ENCODE peak calls at places on chromosomes 7 and 10, in six cellular contexts. One of them, this sample, is unnamed.

GRCh38 chr7:55778631-55779030 is 83.9 kb downstream of the SEPTIN14 start:
- DNase-seq in IMR-90: no peak
- DNase-seq in prostate gland: no peak
- DNase-seq in breast epithelium: no peak
- DNase-seq in Peyer's patch: no peak
- DNase-seq in body of pancreas: no peak
- DNase-seq in this sample: no peak

GRCh38 chr10:43874984-43875383 is 226.3 kb upstream of the ZNF32 start:
- DNase-seq in prostate gland: no peak
- DNase-seq in body of pancreas: no peak
- DNase-seq in breast epithelium: no peak
- DNase-seq in Peyer's patch: no peak
- DNase-seq in IMR-90: no peak
- DNase-seq in this sample: no peak

GRCh38 chr7:25478925-25479324 is 250.6 kb upstream of the NPVF start:
- DNase-seq in IMR-90: no peak
- DNase-seq in Peyer's patch: no peak
- DNase-seq in breast epithelium: no peak
- DNase-seq in prostate gland: no peak
- DNase-seq in body of pancreas: no peak
- DNase-seq in this sample: no peak

GRCh38 chr10:60237977-60238376 is 151.7 kb downstream of the ANK3 start:
- DNase-seq in breast epithelium: no peak
- DNase-seq in prostate gland: no peak
- DNase-seq in IMR-90: peak; percentile 13
- DNase-seq in body of pancreas: no peak
- DNase-seq in Peyer's patch: no peak
- DNase-seq in this sample: no peak

GRCh38 chr7:130490888-130491771 is 755 bp upstream of the MEST start:
- DNase-seq in prostate gland: peak; percentile 36
- DNase-seq in body of pancreas: peak; percentile 40
- DNase-seq in Peyer's patch: peak; percentile 61
- DNase-seq in breast epithelium: no peak
- DNase-seq in IMR-90: peak; percentile 26
- DNase-seq in this sample: no peak

GRCh38 chr7:29281782-29282541 is 87.4 kb downstream of the CHN2 start:
- DNase-seq in body of pancreas: no peak
- DNase-seq in Peyer's patch: no peak
- DNase-seq in breast epithelium: no peak
- DNase-seq in IMR-90: no peak
- DNase-seq in prostate gland: peak; percentile 53
- DNase-seq in this sample: no peak

GRCh38 chr10:51700228-51700835 is 937 bp upstream of the CSTF2T start:
- DNase-seq in IMR-90: no peak
- DNase-seq in breast epithelium: no peak
- DNase-seq in prostate gland: peak; percentile 63
- DNase-seq in body of pancreas: peak; percentile 68
- DNase-seq in Peyer's patch: no peak
- DNase-seq in this sample: no peak

GRCh38 chr10:2914741-2915140 is 152.6 kb upstream of the PFKP start:
- DNase-seq in prostate gland: no peak
- DNase-seq in Peyer's patch: no peak
- DNase-seq in IMR-90: no peak
- DNase-seq in breast epithelium: no peak
- DNase-seq in body of pancreas: no peak
- DNase-seq in this sample: no peak

GRCh38 chr7:907158-907980 is 31.0 kb downstream of the GET4 start:
- DNase-seq in body of pancreas: no peak
- DNase-seq in breast epithelium: no peak
- DNase-seq in Peyer's patch: no peak
- DNase-seq in prostate gland: no peak
- DNase-seq in IMR-90: no peak
- DNase-seq in this sample: no peak

GRCh38 chr10:132469197-132469942 is 68.2 kb upstream of the INPP5A start:
- DNase-seq in IMR-90: no peak
- DNase-seq in breast epithelium: no peak
- DNase-seq in prostate gland: no peak
- DNase-seq in body of pancreas: peak; percentile 52
- DNase-seq in Peyer's patch: peak; percentile 54
- DNase-seq in this sample: no peak

GRCh38 chr10:89846786-89847185 is 145.4 kb downstream of the KIF20B start:
- DNase-seq in IMR-90: no peak
- DNase-seq in breast epithelium: no peak
- DNase-seq in prostate gland: no peak
- DNase-seq in body of pancreas: no peak
- DNase-seq in Peyer's patch: no peak
- DNase-seq in this sample: no peak

GRCh38 chr7:128442346-128442745 is 13.3 kb upstream of the HILPDA start:
- DNase-seq in Peyer's patch: no peak
- DNase-seq in body of pancreas: no peak
- DNase-seq in breast epithelium: no peak
- DNase-seq in IMR-90: no peak
- DNase-seq in prostate gland: no peak
- DNase-seq in this sample: no peak

GRCh38 chr10:76302936-76303656 is 871.7 kb downstream of the LRMDA start:
- DNase-seq in IMR-90: no peak
- DNase-seq in breast epithelium: no peak
- DNase-seq in Peyer's patch: no peak
- DNase-seq in body of pancreas: no peak
- DNase-seq in prostate gland: peak; percentile 53
- DNase-seq in this sample: no peak

GRCh38 chr7:18684899-18685298 is 189.3 kb downstream of the HDAC9 start:
- DNase-seq in body of pancreas: no peak
- DNase-seq in prostate gland: no peak
- DNase-seq in Peyer's patch: no peak
- DNase-seq in breast epithelium: no peak
- DNase-seq in IMR-90: no peak
- DNase-seq in this sample: no peak

GRCh38 chr10:23472181-23472580 is 33.3 kb downstream of the OTUD1 start:
- DNase-seq in body of pancreas: no peak
- DNase-seq in IMR-90: no peak
- DNase-seq in breast epithelium: no peak
- DNase-seq in prostate gland: no peak
- DNase-seq in Peyer's patch: no peak
- DNase-seq in this sample: no peak

GRCh38 chr10:5064656-5065055 is 29.6 kb upstream of the AKR1C3 start:
- DNase-seq in body of pancreas: no peak
- DNase-seq in IMR-90: peak; percentile 2
- DNase-seq in prostate gland: no peak
- DNase-seq in breast epithelium: no peak
- DNase-seq in Peyer's patch: no peak
- DNase-seq in this sample: no peak

GRCh38 chr10:72029414-72029813 is 58.9 kb downstream of the SPOCK2 start:
- DNase-seq in breast epithelium: no peak
- DNase-seq in Peyer's patch: no peak
- DNase-seq in prostate gland: no peak
- DNase-seq in body of pancreas: no peak
- DNase-seq in IMR-90: no peak
- DNase-seq in this sample: no peak

GRCh38 chr10:72026251-72026650 is 62.1 kb downstream of the CHST3 start:
- DNase-seq in prostate gland: no peak
- DNase-seq in breast epithelium: no peak
- DNase-seq in body of pancreas: no peak
- DNase-seq in Peyer's patch: no peak
- DNase-seq in IMR-90: peak; percentile 15
- DNase-seq in this sample: no peak

GRCh38 chr10:72025832-72026231 is 61.6 kb downstream of the CHST3 start:
- DNase-seq in body of pancreas: no peak
- DNase-seq in Peyer's patch: no peak
- DNase-seq in prostate gland: no peak
- DNase-seq in breast epithelium: no peak
- DNase-seq in IMR-90: no peak
- DNase-seq in this sample: no peak

GRCh38 chr10:72025400-72025799 is 61.2 kb downstream of the CHST3 start:
- DNase-seq in breast epithelium: no peak
- DNase-seq in IMR-90: no peak
- DNase-seq in body of pancreas: no peak
- DNase-seq in Peyer's patch: no peak
- DNase-seq in prostate gland: no peak
- DNase-seq in this sample: no peak

GRCh38 chr10:72027498-72027897 is 60.9 kb downstream of the SPOCK2 start:
- DNase-seq in prostate gland: no peak
- DNase-seq in IMR-90: peak; percentile 64
- DNase-seq in breast epithelium: no peak
- DNase-seq in Peyer's patch: no peak
- DNase-seq in body of pancreas: no peak
- DNase-seq in this sample: no peak
- H3K27ac ChIP-seq in prostate gland: no peak overlapping the region
- H3K27ac ChIP-seq in IMR-90: no peak overlapping the region
- H3K27ac ChIP-seq in breast epithelium: no peak overlapping the region
- H3K27ac ChIP-seq in Peyer's patch: no peak overlapping the region
- H3K27ac ChIP-seq in body of pancreas: no peak overlapping the region
- H3K27ac ChIP-seq in this sample: no peak overlapping the region

GRCh38 chr10:21705828-21706176 is 171.8 kb downstream of the MLLT10 start:
- DNase-seq in prostate gland: no peak
- DNase-seq in body of pancreas: no peak
- DNase-seq in breast epithelium: no peak
- DNase-seq in Peyer's patch: no peak
- DNase-seq in IMR-90: no peak
- DNase-seq in this sample: no peak

GRCh38 chr10:21700474-21700873 is 166.4 kb downstream of the MLLT10 start:
- DNase-seq in breast epithelium: no peak
- DNase-seq in IMR-90: no peak
- DNase-seq in Peyer's patch: no peak
- DNase-seq in prostate gland: no peak
- DNase-seq in body of pancreas: no peak
- DNase-seq in this sample: no peak

GRCh38 chr10:21707498-21707897 is 173.5 kb downstream of the MLLT10 start:
- DNase-seq in prostate gland: no peak
- DNase-seq in Peyer's patch: no peak
- DNase-seq in IMR-90: no peak
- DNase-seq in breast epithelium: no peak
- DNase-seq in body of pancreas: no peak
- DNase-seq in this sample: no peak

GRCh38 chr10:21702633-21703111 is 168.6 kb downstream of the MLLT10 start:
- DNase-seq in Peyer's patch: no peak
- DNase-seq in breast epithelium: no peak
- DNase-seq in body of pancreas: no peak
- DNase-seq in prostate gland: no peak
- DNase-seq in IMR-90: no peak
- DNase-seq in this sample: no peak

DNA sequence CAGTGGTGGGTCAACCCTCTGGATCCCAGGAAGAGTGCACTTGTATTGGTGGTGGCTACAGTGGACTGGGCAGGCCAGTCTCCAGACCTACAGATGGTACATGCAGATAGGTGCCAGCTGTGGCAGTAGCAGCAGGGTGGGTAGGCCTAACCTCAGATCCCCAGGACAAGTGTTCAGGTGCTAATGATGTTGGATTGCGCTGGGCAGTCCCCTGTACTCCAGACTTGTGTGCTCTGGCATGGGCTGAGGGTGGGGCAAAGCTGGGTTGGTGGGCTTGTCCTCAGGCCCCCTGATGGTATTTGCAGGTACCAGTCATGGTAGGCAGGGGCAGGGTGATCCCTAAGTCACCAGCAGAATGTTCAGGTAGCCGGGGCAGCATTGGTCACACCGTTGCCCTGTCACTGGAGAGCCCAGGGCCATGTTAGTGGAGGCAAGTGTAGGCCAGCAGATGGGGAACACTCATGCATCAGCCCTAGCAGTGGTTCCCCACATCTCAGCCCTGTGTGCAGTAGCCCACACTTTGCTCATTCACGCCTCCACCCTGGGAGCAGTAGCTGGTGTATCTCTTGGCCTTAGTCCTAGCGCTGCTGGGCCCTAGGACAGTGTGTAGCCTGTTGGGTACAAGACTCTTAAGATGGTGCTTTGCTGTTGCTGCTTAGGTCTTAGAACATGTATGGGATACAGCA is 171.3 kb downstream of the MLLT10 start:
- DNase-seq in Peyer's patch: no peak
- DNase-seq in body of pancreas: no peak
- DNase-seq in prostate gland: no peak
- DNase-seq in IMR-90: no peak
- DNase-seq in breast epithelium: no peak
- DNase-seq in this sample: no peak
- TF ChIP-seq POLR2A in Peyer's patch: no peak
- TF ChIP-seq POLR2A in body of pancreas: no peak
- TF ChIP-seq POLR2A in prostate gland: no peak
- TF ChIP-seq POLR2A in IMR-90: no peak
- TF ChIP-seq POLR2A in breast epithelium: no peak
- TF ChIP-seq POLR2A in this sample: no peak

DNA sequence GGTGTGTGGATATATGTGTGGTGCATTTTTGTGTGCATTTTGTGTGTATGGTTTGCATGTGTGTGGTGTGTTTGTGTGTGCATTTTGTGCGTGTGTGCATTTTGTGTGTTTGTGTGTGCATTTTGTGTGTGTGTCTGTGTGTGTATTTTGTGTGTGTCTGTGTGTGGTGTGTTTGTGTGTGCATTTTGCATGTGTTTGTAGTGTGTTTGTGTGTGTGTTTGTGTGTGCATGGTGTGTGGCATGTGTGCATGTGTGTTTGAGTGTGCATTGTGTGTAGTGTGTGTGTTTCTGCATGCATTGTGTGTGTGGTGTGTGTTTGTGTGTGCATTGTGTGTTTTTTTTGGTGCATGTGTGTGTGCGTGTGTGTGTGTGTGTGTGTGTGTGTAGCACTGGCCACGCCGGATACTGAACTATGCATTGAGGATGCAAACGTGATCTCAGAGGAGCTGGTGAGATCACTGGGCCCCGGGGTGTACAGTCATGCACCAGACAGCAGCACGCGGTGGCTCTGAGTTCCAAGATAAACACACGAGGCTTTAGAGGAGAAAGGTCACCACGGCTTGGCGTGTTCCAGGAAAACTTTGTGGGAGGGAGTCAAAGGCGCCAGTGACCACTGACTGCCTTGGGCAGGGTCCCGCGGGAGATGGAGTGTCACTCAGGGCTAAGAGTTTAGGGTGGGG is 106.6 kb upstream of the SHH start:
- DNase-seq in IMR-90: peak; percentile 95
- DNase-seq in breast epithelium: peak; percentile 77
- DNase-seq in Peyer's patch: peak; percentile 78
- DNase-seq in body of pancreas: peak; percentile 78
- DNase-seq in prostate gland: no peak
- DNase-seq in this sample: no peak
- H3K27ac ChIP-seq in IMR-90: peak overlapping the region; percentile 73
- H3K27ac ChIP-seq in breast epithelium: no peak overlapping the region
- H3K27ac ChIP-seq in Peyer's patch: no peak overlapping the region
- H3K27ac ChIP-seq in body of pancreas: no peak overlapping the region
- H3K27ac ChIP-seq in prostate gland: no peak overlapping the region
- H3K27ac ChIP-seq in this sample: no peak overlapping the region

GRCh38 chr7:73768661-73769480 is 1.2 kb downstream of the CLDN3 start:
- DNase-seq in Peyer's patch: peak; percentile 60
- DNase-seq in IMR-90: no peak
- DNase-seq in prostate gland: no peak
- DNase-seq in body of pancreas: no peak
- DNase-seq in breast epithelium: no peak
- DNase-seq in this sample: no peak

GRCh38 chr7:73766556-73767229 is 3.4 kb downstream of the CLDN3 start:
- DNase-seq in prostate gland: peak; percentile 58
- DNase-seq in body of pancreas: no peak
- DNase-seq in IMR-90: no peak
- DNase-seq in breast epithelium: no peak
- DNase-seq in Peyer's patch: no peak
- DNase-seq in this sample: no peak

GRCh38 chr7:73769481-73770001 is 529 bp downstream of the CLDN3 start:
- DNase-seq in breast epithelium: no peak
- DNase-seq in body of pancreas: peak; percentile 50
- DNase-seq in Peyer's patch: no peak
- DNase-seq in prostate gland: no peak
- DNase-seq in IMR-90: no peak
- DNase-seq in this sample: no peak

GRCh38 chr7:73770860-73771665 is 993 bp upstream of the CLDN3 start:
- DNase-seq in prostate gland: no peak
- DNase-seq in Peyer's patch: no peak
- DNase-seq in body of pancreas: no peak
- DNase-seq in breast epithelium: no peak
- DNase-seq in IMR-90: no peak
- DNase-seq in this sample: no peak

GRCh38 chr7:73770002-73770859 is at the start of gene CLDN3:
- DNase-seq in breast epithelium: peak; percentile 85
- DNase-seq in IMR-90: no peak
- DNase-seq in prostate gland: peak; percentile 83
- DNase-seq in body of pancreas: peak; percentile 95
- DNase-seq in Peyer's patch: peak; percentile 97
- DNase-seq in this sample: no peak
- TF ChIP-seq POLR2A in breast epithelium: peak; percentile 57
- TF ChIP-seq POLR2A in IMR-90: no peak
- TF ChIP-seq POLR2A in prostate gland: peak; percentile 54
- TF ChIP-seq POLR2A in body of pancreas: peak; percentile 96
- TF ChIP-seq POLR2A in Peyer's patch: peak; percentile 99
- TF ChIP-seq POLR2A in this sample: no peak